ENCODE peak calls at places on chromosomes 7 and 10, in five cellular contexts. J is NCI-H146; V is activated CD4-positive, alpha-beta T cell treated with anti-CD3 and anti-CD28 coated beads, Interleukin-2, amount 50 U/mL, for 4 hours; N is KG1; T is frontal cortex. B is an unnamed sample.
A peak's percentile ranks its signal among the peaks of the same experiment; 100 is the strongest.

GRCh38 chr7:117010375-117011133 is 57.3 kb downstream of the ST7 start:
- DNase-seq in J (no peak), V (no peak), N (no peak), T (no peak), B (no peak)

GRCh38 chr7:8035647-8036518 is 67.3 kb downstream of the GLCCI1 start:
- DNase-seq in J (peak; percentile 26), V (no peak), N (no peak), T (no peak), B (no peak)

GRCh38 chr7:122989577-122989976 is 5.9 kb downstream of the TAS2R16 start:
- DNase-seq in J (no peak), V (no peak), N (no peak), T (no peak), B (no peak)

GRCh38 chr7:104814126-104814525 is 199.9 kb upstream of the KMT2E start:
- DNase-seq in J (no peak), V (no peak), N (no peak), T (no peak), B (no peak)

GRCh38 chr10:23408330-23408976 is 30.4 kb upstream of the OTUD1 start:
- DNase-seq in J (no peak), V (no peak), N (no peak), T (no peak), B (no peak)

GRCh38 chr10:93123766-93124165 is 50.1 kb downstream of the CYP26A1 start:
- DNase-seq in J (no peak), V (no peak), N (no peak), T (no peak), B (no peak)

GRCh38 chr7:111012799-111013675 is 77.9 kb upstream of the LRRN3 start:
- DNase-seq in J (no peak), V (peak; percentile 12), N (no peak), T (no peak), B (peak; percentile 11)

GRCh38 chr7:48388922-48389321 is 217.7 kb downstream of the ABCA13 start:
- DNase-seq in J (no peak), V (no peak), N (no peak), T (no peak), B (no peak)

GRCh38 chr7:7911339-7911738 is 57.3 kb upstream of the GLCCI1 start:
- DNase-seq in J (no peak), V (no peak), N (no peak), T (no peak), B (no peak)

GRCh38 chr7:81638216-81638615 is 131.6 kb downstream of the HGF start:
- DNase-seq in J (peak; percentile 13), V (no peak), N (no peak), T (no peak), B (no peak)

GRCh38 chr10:5812283-5813090 is 747 bp downstream of the GDI2 start:
- DNase-seq in J (peak; percentile 61), V (peak; percentile 5), N (no peak), T (no peak), B (no peak)

GRCh38 chr10:35797187-35797586 is 155.1 kb upstream of the FZD8 start:
- DNase-seq in J (no peak), V (no peak), N (no peak), T (no peak), B (no peak)

GRCh38 chr7:105985250-105985649 is 22.2 kb downstream of the CDHR3 start:
- DNase-seq in J (peak; percentile 13), V (no peak), N (no peak), T (no peak), B (no peak)

GRCh38 chr7:16609842-16610450 is 35.6 kb downstream of the ANKMY2 start:
- DNase-seq in J (no peak), V (no peak), N (no peak), T (no peak), B (no peak)

GRCh38 chr7:143002106-143002505 is 24.8 kb downstream of the OR9A2 start:
- DNase-seq in J (no peak), V (no peak), N (no peak), T (no peak), B (no peak)

GRCh38 chr10:23945845-23946244 is 263.1 kb upstream of the KIAA1217 start:
- DNase-seq in J (no peak), V (no peak), N (no peak), T (no peak), B (no peak)

GRCh38 chr10:78860260-78860914 is 208.4 kb upstream of the ZMIZ1 start:
- DNase-seq in J (no peak), V (no peak), N (no peak), T (no peak), B (no peak)

GRCh38 chr7:43328785-43329380 is 216.4 kb downstream of the HECW1 start:
- DNase-seq in J (no peak), V (no peak), N (no peak), T (no peak), B (no peak)

GRCh38 chr7:158097511-158098124 is 490.0 kb downstream of the PTPRN2 start:
- DNase-seq in J (no peak), V (no peak), N (no peak), T (no peak), B (no peak)

GRCh38 chr10:110413049-110413783 is 84.5 kb upstream of the DUSP5 start:
- DNase-seq in J (no peak), V (no peak), N (no peak), T (no peak), B (no peak)

GRCh38 chr7:1940402-1940786 is 270.3 kb downstream of the ELFN1 start:
- DNase-seq in J (no peak), V (peak; percentile 82), N (no peak), T (no peak), B (peak; percentile 74)

GRCh38 chr10:49011756-49012155 is 72.1 kb upstream of the LRRC18 start:
- DNase-seq in J (no peak), V (no peak), N (no peak), T (no peak), B (no peak)

B was measured in stimulated activated CD4-positive, alpha-beta T cell treated with anti-CD3 and anti-CD28 coated beads, TNF-alpha, amount 100 ng/mL, for 4 hours.